ENCODE peak calls at places on chromosomes 13 and 19, in four cellular contexts. Y, A, U and F are unnamed samples.

GRCh38 chr19:57317503-57317902 is 2.8 kb upstream of the ZNF543 start:
- DNase-seq in U (no peak), A (no peak), Y (no peak), F (no peak)

GRCh38 chr19:43534811-43535761 is 2.1 kb downstream of the ZNF575 start:
- DNase-seq in Y (no peak), A (peak), U (peak), F (no peak)

GRCh38 chr19:31223805-31224534 is 125.3 kb downstream of the TSHZ3 start:
- DNase-seq in A (no peak), U (no peak), Y (no peak), F (no peak)

GRCh38 chr13:75855216-75855615 is 219.1 kb downstream of the LMO7 start:
- DNase-seq in A (no peak), U (no peak), Y (no peak), F (no peak)

GRCh38 chr13:72686766-72687165 is 40.7 kb downstream of the MZT1 start:
- DNase-seq in Y (no peak), U (no peak), A (no peak), F (no peak)

GRCh38 chr19:18785179-18786124 is 5.7 kb downstream of the COMP start:
- DNase-seq in A (peak), Y (no peak), U (no peak), F (no peak)

GRCh38 chr13:112638919-112639318 is 50.9 kb upstream of the ATP11A start:
- DNase-seq in Y (no peak), A (no peak), U (no peak), F (no peak)

GRCh38 chr13:35990196-35990595 is 141.0 kb downstream of the DCLK1 start:
- DNase-seq in U (no peak), Y (no peak), A (no peak), F (no peak)

GRCh38 chr13:62357887-62358645 is 942.4 kb upstream of the PCDH20 start:
- DNase-seq in U (no peak), A (no peak), Y (peak), F (peak)

GRCh38 chr13:34672631-34673030 is 269.4 kb upstream of the NBEA start:
- DNase-seq in A (no peak), U (no peak), Y (no peak), F (no peak)

GRCh38 chr19:53957448-53958167 is 5.1 kb upstream of the CACNG8 start:
- DNase-seq in U (no peak), Y (no peak), A (no peak), F (no peak)

GRCh38 chr13:94303644-94304174 is 175.8 kb downstream of the DCT start:
- DNase-seq in Y (no peak), A (no peak), U (no peak), F (no peak)

GRCh38 chr13:80877209-80877943 is 536.5 kb upstream of the SPRY2 start:
- DNase-seq in A (no peak), Y (no peak), U (no peak), F (no peak)

GRCh38 chr13:50345804-50346203 is 330.6 kb downstream of the KCNRG start:
- DNase-seq in A (no peak), Y (no peak), U (no peak), F (no peak)

GRCh38 chr13:77509221-77509620 is 26.3 kb upstream of the SCEL start:
- DNase-seq in U (no peak), Y (no peak), A (no peak), F (peak)

GRCh38 chr19:11024259-11024658 is 63.4 kb downstream of the SMARCA4 start:
- DNase-seq in A (no peak), U (no peak), Y (no peak), F (no peak)

GRCh38 chr13:107563099-107563925 is 652.0 kb downstream of the LIG4 start:
- DNase-seq in A (no peak), Y (no peak), U (no peak), F (no peak)

GRCh38 chr19:13240312-13241022 is 90.3 kb downstream of the IER2 start:
- DNase-seq in U (no peak), A (no peak), Y (no peak), F (no peak)

GRCh38 chr19:1785310-1785709 is 26.8 kb downstream of the ATP8B3 start:
- DNase-seq in Y (no peak), A (no peak), U (no peak), F (no peak)

GRCh38 chr13:38575427-38575826 is 111.5 kb upstream of the FREM2 start:
- DNase-seq in A (no peak), Y (no peak), U (no peak), F (no peak)

GRCh38 chr19:49624967-49625910 is 14.7 kb downstream of the RRAS start:
- DNase-seq in A (no peak), Y (no peak), U (no peak), F (no peak)

GRCh38 chr19:18495204-18495911 is 26.5 kb downstream of the ELL start:
- DNase-seq in Y (no peak), A (no peak), U (no peak), F (no peak)

GRCh38 chr19:1177322-1178114 is 3.5 kb upstream of the SBNO2 start:
- DNase-seq in A (no peak), Y (no peak), U (no peak), F (peak)

GRCh38 chr13:67635754-67636153 is 405.6 kb upstream of the PCDH9 start:
- DNase-seq in Y (no peak), A (no peak), U (no peak), F (no peak)

GRCh38 chr19:19774354-19775033 is 41.6 kb upstream of the ZNF14 start:
- DNase-seq in Y (no peak), U (no peak), A (no peak), F (no peak)

GRCh38 chr19:29882719-29883105 is 59.3 kb upstream of the URI1 start:
- DNase-seq in U (no peak), A (no peak), Y (no peak), F (no peak)

GRCh38 chr13:29713841-29714240 is 118.4 kb upstream of the SLC7A1 start:
- DNase-seq in Y (no peak), U (no peak), A (no peak), F (no peak)

GRCh38 chr13:113109151-113110047 is 3.8 kb downstream of the F7 start:
- DNase-seq in A (peak), U (no peak), Y (no peak), F (no peak)

GRCh38 chr19:58021541-58022282 is 12.1 kb upstream of the ZSCAN1 start:
- DNase-seq in A (no peak), U (peak), Y (no peak), F (no peak)

GRCh38 chr19:32188921-32189320 is 156.5 kb upstream of the ZNF507 start:
- DNase-seq in A (no peak), Y (no peak), U (no peak), F (no peak)

GRCh38 chr19:12969292-12969988 is at the start of gene DAND5:
- DNase-seq in A (peak), Y (no peak), U (no peak), F (no peak)

GRCh38 chr19:1474011-1474764 is 4.8 kb downstream of the C19orf25 start:
- DNase-seq in U (no peak), A (peak), Y (no peak), F (no peak)

GRCh38 chr19:18287836-18288772 is 6.7 kb upstream of the JUND start:
- DNase-seq in A (no peak), Y (no peak), U (no peak), F (no peak)

GRCh38 chr19:13302521-13303270 is 152.5 kb downstream of the IER2 start:
- DNase-seq in A (no peak), U (no peak), Y (no peak), F (no peak)

GRCh38 chr19:13974073-13974472 is 21.8 kb downstream of the DCAF15 start:
- DNase-seq in U (no peak), A (no peak), Y (no peak), F (no peak)

GRCh38 chr13:30881931-30882899 is 23.9 kb upstream of the MEDAG start:
- DNase-seq in U (no peak), Y (no peak), A (no peak), F (no peak)

GRCh38 chr19:6774821-6775707 is 2.6 kb downstream of the VAV1 start:
- DNase-seq in U (no peak), A (no peak), Y (no peak), F (no peak)

GRCh38 chr19:29966594-29967249 is 24.7 kb downstream of the URI1 start:
- DNase-seq in Y (no peak), U (no peak), A (no peak), F (no peak)

GRCh38 chr19:4061178-4061682 is 5.5 kb downstream of the ZBTB7A start:
- DNase-seq in A (peak), Y (no peak), U (peak), F (no peak)
- H3K4me3 ChIP-seq in A (peak), Y (peak), U (peak), F (peak)

DNA sequence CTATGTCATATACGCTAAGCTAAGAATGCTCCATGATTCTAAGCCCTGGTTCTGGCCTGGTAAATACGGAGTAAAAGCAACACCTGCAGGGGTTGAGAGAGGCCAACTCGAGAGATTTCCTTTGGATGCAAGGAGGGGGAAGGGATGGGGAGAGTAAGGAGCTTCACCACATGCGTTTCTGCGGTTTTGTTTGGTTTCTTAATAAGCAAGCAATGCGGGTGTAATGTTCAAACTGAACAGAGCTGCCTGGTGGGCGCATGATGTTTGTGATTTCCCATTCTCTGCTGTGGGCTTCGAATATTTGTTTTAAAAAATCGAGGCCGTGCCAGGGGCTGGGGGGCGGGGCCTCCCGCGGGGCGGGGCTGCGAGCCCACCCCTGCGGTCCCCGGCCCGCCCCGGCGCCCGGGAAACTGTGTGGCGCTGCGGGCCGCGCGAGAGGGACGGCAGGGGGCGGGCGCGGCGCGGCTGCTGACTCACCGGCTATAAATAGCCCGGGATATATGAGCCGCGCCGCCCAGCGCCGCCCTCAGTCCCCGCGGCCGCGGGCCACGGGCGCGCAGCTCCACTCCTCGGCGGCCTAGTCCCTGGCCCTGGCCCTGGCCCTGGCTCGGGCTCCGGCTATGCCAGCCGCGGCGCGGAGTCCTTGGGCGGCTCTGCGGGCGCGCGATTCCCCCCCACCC is 5.1 kb downstream of the BBC3 start:
- DNase-seq in U (peak), Y (no peak), A (peak), F (no peak)
- TF ChIP-seq CTCF in U (peak), Y (no peak), A (peak), F (no peak)

GRCh38 chr13:33487575-33488243 is 202.2 kb upstream of the STARD13 start:
- DNase-seq in U (no peak), Y (no peak), A (no peak), F (no peak)
- H3K4me3 ChIP-seq in U (peak), Y (peak), A (peak), F (no peak)

DNA sequence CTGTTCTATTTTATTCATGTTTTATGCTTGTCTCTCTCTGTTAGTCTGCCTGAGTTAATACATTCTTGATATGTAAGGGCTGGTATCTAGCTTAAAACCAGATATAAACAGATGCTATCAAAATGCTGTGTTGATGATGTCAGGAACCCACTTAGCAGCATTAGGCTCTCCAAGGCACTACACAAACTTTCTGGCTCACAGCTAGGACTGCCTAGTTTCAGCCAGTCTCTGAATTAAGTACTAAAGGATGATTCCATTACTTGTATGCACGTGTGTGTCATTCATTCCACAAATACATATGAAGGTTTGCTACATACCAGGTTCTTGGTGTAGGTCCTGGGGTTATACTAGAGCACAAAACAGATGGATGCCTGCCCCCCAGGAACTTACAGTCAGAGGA is 151.4 kb downstream of the RGCC start:
- DNase-seq in A (no peak), U (no peak), Y (no peak), F (no peak)
- TF ChIP-seq CTCF in A (no peak), U (no peak), Y (no peak), F (no peak)

GRCh38 chr19:51019544-51019925 is at the start of gene KLK10:
- DNase-seq in U (no peak), Y (no peak), A (no peak), F (no peak)

GRCh38 chr19:51015691-51016267 is 3.7 kb downstream of the KLK10 start:
- DNase-seq in U (no peak), A (no peak), Y (no peak), F (no peak)

GRCh38 chr19:51018745-51019543 is 565 bp downstream of the KLK10 start:
- DNase-seq in A (no peak), Y (no peak), U (no peak), F (no peak)

GRCh38 chr19:51014242-51014641 is 5.3 kb downstream of the KLK10 start:
- DNase-seq in A (no peak), U (no peak), Y (no peak), F (no peak)

GRCh38 chr19:51016798-51017683 is 2.5 kb downstream of the KLK10 start:
- DNase-seq in U (no peak), Y (no peak), A (no peak), F (no peak)
- H3K4me3 ChIP-seq in U (peak), Y (peak), A (peak), F (no peak)

GRCh38 chr13:99200433-99201167 is at the start of gene UBAC2:
- DNase-seq in Y (peak), A (peak), U (peak), F (peak)
- TF ChIP-seq CTCF in Y (no peak), A (no peak), U (no peak), F (no peak)

DNA sequence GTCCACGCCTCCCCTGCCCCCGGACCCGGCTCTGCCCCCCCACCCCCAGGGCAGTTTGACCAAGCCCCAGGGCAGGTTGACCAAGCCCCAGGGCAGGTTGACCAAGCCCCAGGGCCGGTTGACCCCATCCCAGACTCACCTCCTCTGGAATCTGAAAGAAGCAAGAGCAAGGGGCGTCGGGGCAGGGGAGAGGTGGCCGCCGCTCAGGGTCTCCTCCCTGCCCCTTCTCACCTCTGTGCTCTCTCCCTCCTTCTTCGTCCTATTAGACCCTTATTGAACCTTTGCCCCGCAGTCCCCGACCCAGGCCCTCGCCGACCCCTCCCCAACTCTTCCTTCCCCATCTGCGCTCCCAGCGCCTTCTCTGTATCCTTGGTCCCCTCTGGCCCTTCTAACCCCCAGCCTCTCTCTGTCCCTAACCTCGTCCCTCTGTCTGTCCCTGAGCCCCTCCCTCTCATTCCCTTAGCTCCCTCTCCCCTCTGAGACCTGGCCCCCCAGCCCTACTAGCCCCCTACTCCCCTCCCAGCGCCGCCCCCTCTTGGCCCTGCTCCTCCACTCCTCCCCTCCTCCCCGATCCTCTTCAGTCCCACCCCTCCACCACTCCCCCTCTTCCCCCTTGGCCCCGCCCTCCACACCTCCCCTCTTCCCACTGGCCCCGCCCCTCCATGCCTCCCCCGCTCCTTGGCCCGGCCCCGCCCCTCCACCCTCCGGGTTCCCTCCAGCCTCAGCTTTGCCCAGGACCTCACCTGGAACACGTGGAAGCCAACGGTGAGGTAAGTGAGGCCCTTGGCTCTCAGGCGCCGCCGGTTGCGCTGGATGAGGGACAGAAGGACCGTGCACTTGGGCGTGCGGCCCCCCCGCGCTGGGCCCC is 7.6 kb downstream of the CAPN12 start:
- DNase-seq in U (no peak), A (no peak), Y (no peak), F (no peak)
- H3K4me3 ChIP-seq in U (peak), A (peak), Y (peak), F (peak)

DNA sequence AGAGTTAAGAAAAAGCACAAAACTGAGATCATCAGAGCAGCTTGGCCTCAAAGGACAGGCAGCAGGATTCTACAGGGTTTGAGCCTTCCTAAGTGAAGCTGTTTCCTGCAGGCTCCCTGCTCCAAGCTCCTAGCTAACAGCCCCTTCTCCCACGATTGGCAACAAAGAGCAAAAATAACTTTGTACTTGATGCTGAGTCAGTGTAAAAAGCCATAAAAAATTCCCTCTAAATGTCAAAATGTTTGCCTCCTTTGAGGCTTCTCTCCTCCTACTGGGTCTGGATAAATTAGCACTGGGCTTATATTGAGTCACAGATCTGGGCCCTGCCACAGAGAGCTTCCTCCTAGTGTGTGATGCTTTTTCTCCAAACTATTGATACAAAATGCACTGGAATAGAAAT is 153.3 kb downstream of the TNFRSF19 start:
- DNase-seq in Y (no peak), A (no peak), U (no peak), F (no peak)
- TF ChIP-seq CTCF in Y (no peak), A (no peak), U (no peak), F (no peak)

GRCh38 chr19:36257512-36257876 is 42.6 kb downstream of the ZNF146 start:
- DNase-seq in Y (no peak), U (no peak), A (peak), F (no peak)
- H3K4me3 ChIP-seq in Y (no peak), U (peak), A (peak), F (peak)

GRCh38 chr19:34556500-34556899 is 74.9 kb downstream of the WTIP start:
- DNase-seq in Y (no peak), U (no peak), A (no peak), F (no peak)
- TF ChIP-seq CTCF in Y (peak), U (no peak), A (peak), F (peak)